ENCODE peak calls at places on chromosomes 4 and X, in nine cellular contexts. D is heart left ventricle, F is IMR-90, M is GM12878, V is body of pancreas, Z is stomach, B is prostate gland, P is esophagus squamous epithelium, H is uterus. O is an unnamed sample. For H3K27me3, the result is how much of the 10 kb centered on the place peaks cover.

GRCh38 chr4:126627255-126627654 is 1005.5 kb upstream of the INTU start:
- DNase-seq in Z (no peak), H (no peak), B (no peak), F (peak), V (no peak), P (no peak), D (no peak), M (no peak), O (no peak)

GRCh38 chr4:84899616-84900015 is 66.9 kb downstream of the WDFY3 start:
- DNase-seq in B (no peak), P (no peak), M (no peak), F (no peak), V (no peak), H (no peak), Z (no peak), D (no peak), O (no peak)

GRCh38 chrX:133546441-133546840 is 131.2 kb upstream of the GPC4 start:
- DNase-seq in B (no peak), V (no peak), M (no peak), D (no peak), F (no peak), P (no peak), Z (no peak), H (no peak), O (no peak)

GRCh38 chr4:6471303-6472007 is 959 bp downstream of the PPP2R2C start:
- DNase-seq in H (no peak), M (no peak), V (no peak), Z (no peak), F (no peak), B (no peak), P (no peak), D (no peak), O (peak)

GRCh38 chr4:5220028-5220427 is 168.7 kb downstream of the STK32B start:
- DNase-seq in Z (no peak), V (peak), F (peak), D (no peak), M (no peak), B (no peak), H (no peak), P (no peak), O (no peak)

GRCh38 chr4:150232029-150232428 is 153.8 kb downstream of the DCLK2 start:
- DNase-seq in P (no peak), H (no peak), F (no peak), V (no peak), M (no peak), Z (no peak), B (no peak), D (no peak), O (no peak)

GRCh38 chr4:142281999-142282398 is 564.1 kb downstream of the INPP4B start:
- DNase-seq in Z (no peak), P (no peak), M (no peak), V (no peak), H (no peak), B (no peak), F (no peak), D (no peak), O (no peak)

GRCh38 chrX:15059488-15059887 is 186.3 kb downstream of the MOSPD2 start:
- DNase-seq in B (no peak), V (no peak), F (no peak), P (no peak), M (no peak), D (no peak), H (no peak), Z (no peak), O (no peak)

GRCh38 chrX:17411189-17411588 is 36.2 kb downstream of the NHS start:
- DNase-seq in Z (no peak), V (no peak), B (no peak), D (no peak), H (no peak), P (no peak), M (no peak), F (no peak), O (no peak)

GRCh38 chr4:147096667-147097604 is 151.3 kb upstream of the TTC29 start:
- DNase-seq in M (no peak), H (no peak), V (no peak), F (peak), P (no peak), B (no peak), D (no peak), Z (no peak), O (no peak)

GRCh38 chrX:45699158-45699557 is 498.5 kb upstream of the DIPK2B start:
- DNase-seq in Z (no peak), F (peak), M (no peak), B (no peak), D (no peak), P (no peak), H (no peak), V (no peak), O (no peak)

GRCh38 chr4:99159699-99160098 is 15.6 kb upstream of the ADH4 start:
- DNase-seq in Z (no peak), P (no peak), M (no peak), D (no peak), H (no peak), B (no peak), F (no peak), V (no peak), O (no peak)

GRCh38 chr4:37453004-37453360 is 208.4 kb downstream of the NWD2 start:
- DNase-seq in M (peak), B (peak), H (peak), V (peak), P (no peak), Z (peak), F (peak), D (no peak), O (no peak)

GRCh38 chr4:5805270-5805669 is 87.6 kb downstream of the CRMP1 start:
- DNase-seq in H (no peak), D (no peak), P (no peak), B (no peak), M (no peak), V (no peak), F (no peak), Z (no peak), O (no peak)

GRCh38 chrX:14939644-14940043 is 66.4 kb downstream of the MOSPD2 start:
- DNase-seq in F (no peak), M (no peak), V (no peak), P (no peak), Z (no peak), H (no peak), B (no peak), D (no peak), O (no peak)

GRCh38 chrX:133005038-133005437 is 46.6 kb upstream of the HS6ST2 start:
- DNase-seq in H (no peak), F (peak), V (no peak), M (no peak), Z (no peak), B (no peak), P (no peak), D (no peak), O (no peak)

GRCh38 chr4:38461342-38461741 is 202.7 kb upstream of the KLF3 start:
- DNase-seq in Z (no peak), M (no peak), F (no peak), H (no peak), V (no peak), P (no peak), D (no peak), B (no peak), O (no peak)

GRCh38 chr4:3252831-3253641 is 4.1 kb downstream of the MSANTD1 start:
- DNase-seq in F (no peak), Z (no peak), P (no peak), D (peak), B (no peak), M (no peak), V (peak), H (no peak), O (no peak)

GRCh38 chr4:25783943-25784342 is 78.8 kb downstream of the SEL1L3 start:
- DNase-seq in P (no peak), Z (no peak), B (no peak), F (no peak), D (no peak), M (no peak), H (no peak), V (no peak), O (no peak)

GRCh38 chr4:8585186-8585585 is 5.0 kb downstream of the GPR78 start:
- DNase-seq in V (no peak), Z (no peak), P (no peak), M (no peak), F (no peak), D (no peak), B (no peak), H (no peak), O (no peak)

GRCh38 chr4:23903859-23904438 is 14.1 kb upstream of the PPARGC1A start:
- DNase-seq in M (no peak), H (no peak), Z (peak), D (peak), B (peak), V (no peak), P (no peak), F (no peak), O (no peak)

GRCh38 chrX:121407627-121408026 is 360.2 kb downstream of the GLUD2 start:
- DNase-seq in B (no peak), P (no peak), Z (no peak), V (no peak), H (no peak), F (no peak), D (no peak), M (no peak), O (no peak)

GRCh38 chr4:106034751-106035150 is 139.5 kb downstream of the NPNT start:
- DNase-seq in M (no peak), B (no peak), F (no peak), V (no peak), Z (no peak), H (no peak), P (no peak), D (no peak), O (no peak)

GRCh38 chrX:11380187-11380586 is 87.0 kb downstream of the AMELX start:
- DNase-seq in H (no peak), F (no peak), V (no peak), Z (no peak), M (no peak), D (no peak), P (no peak), B (no peak), O (no peak)

GRCh38 chrX:8738588-8739189 is 6.8 kb upstream of the ANOS1 start:
- DNase-seq in Z (peak), F (peak), P (no peak), M (no peak), H (no peak), V (peak), B (peak), D (no peak), O (no peak)

GRCh38 chr4:49032440-49033161 is 46.5 kb downstream of the CWH43 start:
- DNase-seq in D (no peak), M (no peak), P (no peak), B (no peak), H (no peak), V (no peak), F (peak), Z (no peak), O (no peak)

GRCh38 chr4:154491731-154492249 is at the start of gene DCHS2:
- DNase-seq in B (no peak), M (no peak), H (peak), Z (no peak), F (no peak), V (no peak), P (no peak), D (no peak), O (no peak)

GRCh38 chr4:126898815-126899214 is 733.9 kb upstream of the INTU start:
- DNase-seq in H (no peak), V (no peak), P (no peak), Z (no peak), F (no peak), B (no peak), M (no peak), D (no peak), O (no peak)

GRCh38 chr4:78652282-78652876 is 100.8 kb downstream of the ANXA3 start:
- DNase-seq in D (no peak), H (no peak), Z (no peak), V (peak), B (peak), F (no peak), P (no peak), M (no peak), O (no peak)

GRCh38 chrX:43958529-43958928 is 14.7 kb downstream of the NDP start:
- DNase-seq in V (peak), F (peak), Z (no peak), H (no peak), P (no peak), B (peak), M (peak), D (no peak), O (no peak)

GRCh38 chrX:115650449-115650848 is 89.5 kb downstream of the PLS3 start:
- DNase-seq in H (no peak), M (no peak), Z (no peak), B (no peak), P (no peak), V (no peak), D (no peak), F (peak), O (no peak)

GRCh38 chr4:56633486-56633885 is 47.6 kb downstream of the HOPX start:
- DNase-seq in D (no peak), B (no peak), H (no peak), P (no peak), Z (no peak), V (no peak), F (no peak), M (no peak), O (no peak)

GRCh38 chr4:118289794-118290193 is 63.0 kb downstream of the PRSS12 start:
- DNase-seq in F (peak), Z (no peak), P (no peak), D (no peak), M (no peak), B (no peak), H (no peak), V (no peak), O (no peak)

GRCh38 chrX:39296472-39296871 is 495.2 kb downstream of the MID1IP1 start:
- DNase-seq in Z (no peak), H (no peak), B (no peak), F (no peak), D (no peak), P (no peak), M (peak), V (no peak), O (peak)

GRCh38 chrX:38285649-38286048 is 41.7 kb downstream of the RPGR start:
- DNase-seq in F (no peak), P (no peak), B (no peak), D (no peak), V (no peak), H (no peak), Z (no peak), M (no peak), O (no peak)

GRCh38 chr4:20159516-20159915 is 92.2 kb upstream of the SLIT2 start:
- DNase-seq in H (no peak), Z (no peak), D (no peak), F (no peak), V (no peak), M (no peak), P (no peak), B (no peak), O (no peak)

GRCh38 chr4:184544711-184545409 is 70.5 kb upstream of the IRF2 start:
- DNase-seq in F (no peak), D (no peak), P (no peak), B (no peak), Z (no peak), H (no peak), V (no peak), M (no peak), O (no peak)
- H3K27me3 ChIP-seq in F (under half), D (under half), P (under half), B (under half), Z (under half), H (under half), V (under half), M (under half), O (under half)

DNA sequence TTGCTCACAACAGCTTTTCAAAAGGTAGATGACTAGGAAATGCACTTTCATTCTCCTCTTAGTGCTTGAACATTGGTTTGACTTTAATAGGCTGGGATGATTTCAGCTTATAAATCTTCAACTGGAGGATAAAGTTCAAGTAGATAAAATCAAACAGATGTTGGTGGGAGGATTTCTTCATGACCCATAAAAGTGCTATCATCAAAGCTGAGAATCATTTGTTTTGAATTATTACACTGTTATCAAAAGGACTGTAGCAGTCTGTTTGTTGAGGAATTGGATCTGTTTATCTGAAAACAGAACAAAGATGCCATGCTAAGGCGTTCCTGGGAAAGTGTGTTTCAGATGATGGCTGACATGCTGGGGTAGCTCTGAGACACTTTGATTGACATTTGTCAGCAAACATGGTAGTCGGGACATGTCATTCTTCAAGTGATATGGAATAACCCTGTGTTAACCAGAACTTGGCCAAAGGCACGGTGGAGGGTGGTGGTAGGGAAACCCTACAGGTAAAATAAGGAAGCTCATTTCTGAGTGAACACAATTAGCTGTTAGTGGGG is 304.0 kb upstream of the PITX2 start:
- DNase-seq in H (no peak), B (no peak), Z (no peak), F (no peak), P (no peak), M (no peak), D (no peak), V (no peak), O (no peak)
- H3K27ac ChIP-seq in H (no peak), B (no peak), Z (no peak), F (no peak), P (no peak), M (no peak), D (no peak), V (no peak), O (no peak)

GRCh38 chr4:184265566-184266351 is 48.1 kb upstream of the ENPP6 start:
- DNase-seq in V (no peak), Z (no peak), D (no peak), P (no peak), H (no peak), B (no peak), F (peak), M (no peak), O (peak)
- TF ChIP-seq POLR2A in V (no peak), Z (no peak), D (no peak), P (no peak), H (no peak), B (no peak), F (no peak), M (peak), O (no peak)

GRCh38 chrX:47247999-47248320 is 15.2 kb downstream of the USP11 start:
- DNase-seq in D (no peak), F (no peak), B (no peak), P (no peak), M (no peak), H (no peak), V (no peak), Z (no peak), O (no peak)
- H3K27me3 ChIP-seq in D (under half), F (under half), B (under half), P (under half), M (under half), H (under half), V (under half), Z (under half), O (under half)

DNA sequence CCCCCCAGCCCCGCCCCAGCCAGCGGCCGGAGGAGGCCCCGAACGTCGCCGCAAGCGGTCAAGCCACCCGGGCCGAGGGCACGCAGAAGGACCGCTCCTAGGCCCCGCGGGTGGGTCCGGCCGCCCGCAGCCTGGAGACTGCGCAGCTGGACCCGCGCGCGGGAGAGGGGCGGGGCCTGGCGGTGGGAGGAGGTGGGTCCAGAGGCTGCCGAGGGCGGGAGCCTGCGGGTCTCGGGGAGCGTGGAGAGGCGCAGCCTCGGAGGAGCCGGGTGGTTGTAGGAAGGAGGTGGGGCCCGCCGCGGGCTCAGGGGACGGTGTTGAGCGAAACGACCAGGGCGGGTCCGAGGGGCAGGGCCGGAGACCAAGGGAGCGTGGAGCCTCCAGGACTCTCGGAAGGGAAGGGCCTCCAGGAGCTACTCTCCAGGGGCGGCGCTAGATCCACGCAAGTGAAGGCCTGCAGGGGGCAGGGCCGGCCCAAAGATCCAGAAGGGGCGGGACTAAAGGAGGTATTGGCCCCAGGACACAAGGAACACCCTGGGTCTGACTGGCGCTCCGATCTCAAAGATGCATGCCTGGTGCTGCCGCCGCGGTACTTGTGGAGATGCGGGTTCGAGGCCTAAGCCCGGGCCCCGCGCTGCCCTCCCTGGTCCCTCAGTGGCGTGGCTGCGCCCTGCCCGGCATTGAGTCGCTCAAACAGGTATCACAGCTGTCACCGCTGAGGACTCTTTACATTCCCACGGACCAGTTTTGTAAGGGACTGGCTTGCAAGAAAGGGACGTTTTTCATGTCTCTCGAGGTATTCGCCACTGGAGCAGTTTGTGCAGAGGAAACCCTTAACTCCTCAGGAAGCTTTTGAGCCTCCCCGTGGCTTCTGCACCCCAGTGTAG is 5.9 kb downstream of the TIMM17B start:
- DNase-seq in Z (peak), P (peak), B (peak), V (peak), H (peak), M (no peak), F (peak), D (peak), O (no peak)
- H3K27ac ChIP-seq in Z (peak), P (peak), B (peak), V (peak), H (peak), M (no peak), F (no peak), D (peak), O (peak)

DNA sequence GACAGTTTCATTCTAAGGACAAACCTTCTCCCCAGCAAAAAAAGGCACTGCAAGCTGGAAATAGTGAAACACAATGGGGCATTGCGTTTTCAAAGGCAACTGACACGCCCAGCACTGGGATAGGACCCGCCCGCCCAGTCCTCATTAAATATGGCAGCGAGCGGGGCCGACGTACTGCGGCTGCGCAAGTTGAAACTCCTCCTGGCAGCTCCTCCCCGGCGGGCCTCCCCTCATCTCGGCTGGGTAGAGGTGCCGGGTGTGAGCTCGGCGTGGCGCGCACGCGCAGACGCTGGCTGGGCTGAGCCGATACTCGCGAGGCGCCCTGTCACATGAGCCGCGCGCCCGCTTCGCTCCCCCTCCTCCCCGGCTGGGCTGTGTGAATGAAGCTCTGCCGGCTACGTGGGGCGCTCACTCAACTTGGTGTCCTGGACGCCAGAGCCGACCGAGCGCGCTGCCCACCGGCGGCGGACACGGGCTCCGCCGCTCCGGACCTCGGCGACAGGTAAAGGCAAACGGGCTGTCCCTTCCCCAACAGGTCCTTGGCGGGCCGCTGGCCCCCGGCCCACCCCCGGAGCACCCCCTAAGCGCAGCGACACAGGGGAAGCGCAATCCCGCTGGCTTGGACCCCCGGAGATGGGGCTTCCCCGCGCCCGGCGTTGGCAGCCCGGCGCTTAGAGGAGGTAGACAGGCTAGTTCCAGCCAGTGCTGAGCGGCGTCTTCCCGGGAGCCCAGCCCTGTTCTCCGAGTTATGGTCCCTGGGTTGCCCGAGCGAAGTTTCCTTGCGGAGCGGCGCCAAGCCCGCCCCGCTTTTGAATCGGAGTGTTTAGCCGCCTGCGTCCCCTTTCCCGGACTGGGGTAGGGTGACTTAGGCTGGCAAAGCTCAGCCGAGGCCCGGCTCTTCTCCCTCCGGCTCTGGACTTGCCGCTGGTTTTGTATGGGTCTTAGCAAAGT is at the start of gene CLCN5:
- DNase-seq in M (peak), Z (peak), B (peak), D (peak), H (peak), V (peak), F (peak), P (peak), O (peak)
- TF ChIP-seq POLR2A in M (peak), Z (no peak), B (peak), D (peak), H (peak), V (peak), F (no peak), P (no peak), O (no peak)